ENCODE peak calls at places on chromosome 20, in five cellular contexts. One of them, this sample, is unnamed.

GRCh38 chr20:25243416-25243979 is 4.4 kb upstream of the PYGB start:
- DNase-seq in upper lobe of left lung: no peak
- DNase-seq in PC-3: no peak
- DNase-seq in tibial nerve: no peak
- DNase-seq in CD8-positive, alpha-beta T cell: no peak
- DNase-seq in this sample: no peak

GRCh38 chr20:17611540-17612286 is 41.8 kb downstream of the DSTN start:
- DNase-seq in upper lobe of left lung: peak
- DNase-seq in PC-3: peak
- DNase-seq in tibial nerve: no peak
- DNase-seq in CD8-positive, alpha-beta T cell: no peak
- DNase-seq in this sample: peak

GRCh38 chr20:50838322-50838625 is 43.4 kb downstream of the BCAS4 start:
- DNase-seq in upper lobe of left lung: no peak
- DNase-seq in PC-3: no peak
- DNase-seq in tibial nerve: no peak
- DNase-seq in CD8-positive, alpha-beta T cell: no peak
- DNase-seq in this sample: no peak

GRCh38 chr20:9400371-9401025 is 113.9 kb upstream of the LAMP5 start:
- DNase-seq in upper lobe of left lung: no peak
- DNase-seq in PC-3: no peak
- DNase-seq in tibial nerve: no peak
- DNase-seq in CD8-positive, alpha-beta T cell: no peak
- DNase-seq in this sample: no peak

GRCh38 chr20:63172726-63173125 is 43.2 kb downstream of the YTHDF1 start:
- DNase-seq in upper lobe of left lung: peak
- DNase-seq in PC-3: peak
- DNase-seq in tibial nerve: no peak
- DNase-seq in CD8-positive, alpha-beta T cell: no peak
- DNase-seq in this sample: no peak

GRCh38 chr20:51337126-51337805 is 205.3 kb downstream of the NFATC2 start:
- DNase-seq in upper lobe of left lung: no peak
- DNase-seq in PC-3: no peak
- DNase-seq in tibial nerve: no peak
- DNase-seq in CD8-positive, alpha-beta T cell: no peak
- DNase-seq in this sample: no peak

GRCh38 chr20:49724637-49725606 is 11.2 kb upstream of the B4GALT5 start:
- DNase-seq in upper lobe of left lung: no peak
- DNase-seq in PC-3: peak
- DNase-seq in tibial nerve: peak
- DNase-seq in CD8-positive, alpha-beta T cell: no peak
- DNase-seq in this sample: no peak

GRCh38 chr20:38201356-38201755 is 36.3 kb upstream of the TGM2 start:
- DNase-seq in upper lobe of left lung: no peak
- DNase-seq in PC-3: peak
- DNase-seq in tibial nerve: no peak
- DNase-seq in CD8-positive, alpha-beta T cell: no peak
- DNase-seq in this sample: peak

GRCh38 chr20:11516448-11516847 is 401.2 kb upstream of the BTBD3 start:
- DNase-seq in upper lobe of left lung: no peak
- DNase-seq in PC-3: no peak
- DNase-seq in tibial nerve: no peak
- DNase-seq in CD8-positive, alpha-beta T cell: no peak
- DNase-seq in this sample: no peak

GRCh38 chr20:44931911-44932310 is 22.1 kb downstream of the PABPC1L start:
- DNase-seq in upper lobe of left lung: no peak
- DNase-seq in PC-3: no peak
- DNase-seq in tibial nerve: no peak
- DNase-seq in CD8-positive, alpha-beta T cell: no peak
- DNase-seq in this sample: no peak

GRCh38 chr20:22579711-22580697 is 4.4 kb downstream of the FOXA2 start:
- DNase-seq in upper lobe of left lung: no peak
- DNase-seq in PC-3: no peak
- DNase-seq in tibial nerve: no peak
- DNase-seq in CD8-positive, alpha-beta T cell: no peak
- DNase-seq in this sample: no peak

GRCh38 chr20:1327827-1328679 is 886 bp downstream of the SDCBP2 start:
- DNase-seq in upper lobe of left lung: no peak
- DNase-seq in PC-3: no peak
- DNase-seq in tibial nerve: no peak
- DNase-seq in CD8-positive, alpha-beta T cell: no peak
- DNase-seq in this sample: no peak

GRCh38 chr20:1327241-1327653 is 1.7 kb downstream of the SDCBP2 start:
- DNase-seq in upper lobe of left lung: no peak
- DNase-seq in PC-3: peak
- DNase-seq in tibial nerve: no peak
- DNase-seq in CD8-positive, alpha-beta T cell: no peak
- DNase-seq in this sample: no peak

GRCh38 chr20:1331101-1331500 is 2.2 kb upstream of the SDCBP2 start:
- DNase-seq in upper lobe of left lung: no peak
- DNase-seq in PC-3: no peak
- DNase-seq in tibial nerve: no peak
- DNase-seq in CD8-positive, alpha-beta T cell: no peak
- DNase-seq in this sample: no peak

GRCh38 chr20:1330075-1330830 is 1.3 kb upstream of the SDCBP2 start:
- DNase-seq in upper lobe of left lung: no peak
- DNase-seq in PC-3: peak
- DNase-seq in tibial nerve: no peak
- DNase-seq in CD8-positive, alpha-beta T cell: peak
- DNase-seq in this sample: peak

DNA sequence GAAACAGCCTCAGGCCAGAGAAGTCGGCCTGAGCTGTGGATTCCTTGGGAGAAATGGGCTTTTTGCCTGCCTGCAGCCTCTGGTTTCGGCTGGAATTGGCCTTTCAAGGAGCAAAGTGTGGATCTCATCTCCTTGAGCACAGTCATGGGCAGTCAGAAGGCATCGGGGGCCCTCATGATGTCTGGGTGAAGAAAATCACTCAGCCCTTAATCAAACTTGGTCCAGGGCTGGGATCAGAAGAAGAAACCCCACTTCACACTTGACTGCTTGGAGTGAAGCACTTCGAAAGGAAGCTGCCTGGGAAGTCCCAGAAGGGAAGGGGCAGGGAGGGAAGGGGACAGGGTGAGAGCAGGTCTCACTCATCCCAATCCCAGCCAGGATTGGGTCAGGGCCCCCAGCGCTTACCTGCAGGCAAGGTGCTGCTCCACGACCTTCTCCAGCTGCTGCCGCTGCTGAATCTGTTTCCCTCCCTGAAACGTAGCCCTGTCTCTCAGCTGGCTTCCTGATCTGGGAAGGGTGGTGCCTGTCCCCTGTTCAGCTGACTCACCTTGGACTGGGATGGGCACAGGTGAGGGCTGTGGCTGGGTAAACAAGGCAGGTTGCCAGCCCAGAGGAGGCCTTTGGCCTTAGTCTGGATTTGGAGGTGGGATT is at the start of gene SDCBP2:
- DNase-seq in upper lobe of left lung: no peak
- DNase-seq in PC-3: peak
- DNase-seq in tibial nerve: no peak
- DNase-seq in CD8-positive, alpha-beta T cell: no peak
- DNase-seq in this sample: peak
- H3K27ac ChIP-seq in upper lobe of left lung: peak
- H3K27ac ChIP-seq in PC-3: peak
- H3K27ac ChIP-seq in tibial nerve: peak
- H3K27ac ChIP-seq in CD8-positive, alpha-beta T cell: peak
- H3K27ac ChIP-seq in this sample: peak

GRCh38 chr20:35008411-35009342 is 53.0 kb downstream of the MYH7B start:
- DNase-seq in upper lobe of left lung: no peak
- DNase-seq in PC-3: no peak
- DNase-seq in tibial nerve: peak
- DNase-seq in CD8-positive, alpha-beta T cell: no peak
- DNase-seq in this sample: no peak
- H3K27ac ChIP-seq in upper lobe of left lung: no peak
- H3K27ac ChIP-seq in PC-3: no peak
- H3K27ac ChIP-seq in tibial nerve: no peak
- H3K27ac ChIP-seq in CD8-positive, alpha-beta T cell: no peak
- H3K27ac ChIP-seq in this sample: no peak

GRCh38 chr20:5529331-5530142 is 212.8 kb upstream of the PROKR2 start:
- DNase-seq in upper lobe of left lung: peak
- DNase-seq in PC-3: peak
- DNase-seq in tibial nerve: peak
- DNase-seq in CD8-positive, alpha-beta T cell: peak
- DNase-seq in this sample: no peak

GRCh38 chr20:5526516-5526915 is 209.8 kb upstream of the PROKR2 start:
- DNase-seq in upper lobe of left lung: no peak
- DNase-seq in PC-3: no peak
- DNase-seq in tibial nerve: no peak
- DNase-seq in CD8-positive, alpha-beta T cell: no peak
- DNase-seq in this sample: no peak

GRCh38 chr20:5522422-5522821 is 205.7 kb upstream of the PROKR2 start:
- DNase-seq in upper lobe of left lung: no peak
- DNase-seq in PC-3: no peak
- DNase-seq in tibial nerve: no peak
- DNase-seq in CD8-positive, alpha-beta T cell: no peak
- DNase-seq in this sample: no peak

GRCh38 chr20:5528719-5529256 is 212.0 kb upstream of the PROKR2 start:
- DNase-seq in upper lobe of left lung: no peak
- DNase-seq in PC-3: peak
- DNase-seq in tibial nerve: peak
- DNase-seq in CD8-positive, alpha-beta T cell: peak
- DNase-seq in this sample: peak

GRCh38 chr20:5524886-5525285 is 208.1 kb upstream of the PROKR2 start:
- DNase-seq in upper lobe of left lung: no peak
- DNase-seq in PC-3: no peak
- DNase-seq in tibial nerve: no peak
- DNase-seq in CD8-positive, alpha-beta T cell: no peak
- DNase-seq in this sample: no peak
- H3K27ac ChIP-seq in upper lobe of left lung: no peak
- H3K27ac ChIP-seq in PC-3: no peak
- H3K27ac ChIP-seq in tibial nerve: no peak
- H3K27ac ChIP-seq in CD8-positive, alpha-beta T cell: no peak
- H3K27ac ChIP-seq in this sample: no peak

GRCh38 chr20:57400262-57400701 is 9.1 kb downstream of the RBM38 start:
- DNase-seq in upper lobe of left lung: peak
- DNase-seq in PC-3: no peak
- DNase-seq in tibial nerve: no peak
- DNase-seq in CD8-positive, alpha-beta T cell: peak
- DNase-seq in this sample: no peak

GRCh38 chr20:57398231-57398821 is 7.1 kb downstream of the RBM38 start:
- DNase-seq in upper lobe of left lung: peak
- DNase-seq in PC-3: no peak
- DNase-seq in tibial nerve: no peak
- DNase-seq in CD8-positive, alpha-beta T cell: peak
- DNase-seq in this sample: no peak

GRCh38 chr20:57400821-57401564 is 9.8 kb downstream of the RBM38 start:
- DNase-seq in upper lobe of left lung: peak
- DNase-seq in PC-3: no peak
- DNase-seq in tibial nerve: no peak
- DNase-seq in CD8-positive, alpha-beta T cell: peak
- DNase-seq in this sample: no peak

GRCh38 chr20:57398901-57399535 is 7.8 kb downstream of the RBM38 start:
- DNase-seq in upper lobe of left lung: peak
- DNase-seq in PC-3: no peak
- DNase-seq in tibial nerve: no peak
- DNase-seq in CD8-positive, alpha-beta T cell: peak
- DNase-seq in this sample: no peak

GRCh38 chr20:57399587-57400261 is 8.5 kb downstream of the RBM38 start:
- DNase-seq in upper lobe of left lung: peak
- DNase-seq in PC-3: no peak
- DNase-seq in tibial nerve: no peak
- DNase-seq in CD8-positive, alpha-beta T cell: peak
- DNase-seq in this sample: no peak
- H3K27ac ChIP-seq in upper lobe of left lung: peak
- H3K27ac ChIP-seq in PC-3: no peak
- H3K27ac ChIP-seq in tibial nerve: peak
- H3K27ac ChIP-seq in CD8-positive, alpha-beta T cell: peak
- H3K27ac ChIP-seq in this sample: no peak

GRCh38 chr20:43554369-43554768 is 4.5 kb upstream of the SGK2 start:
- DNase-seq in upper lobe of left lung: no peak
- DNase-seq in PC-3: no peak
- DNase-seq in tibial nerve: no peak
- DNase-seq in CD8-positive, alpha-beta T cell: no peak
- DNase-seq in this sample: no peak
- H3K27ac ChIP-seq in upper lobe of left lung: no peak
- H3K27ac ChIP-seq in PC-3: no peak
- H3K27ac ChIP-seq in tibial nerve: no peak
- H3K27ac ChIP-seq in CD8-positive, alpha-beta T cell: no peak
- H3K27ac ChIP-seq in this sample: no peak

GRCh38 chr20:34064286-34064685 is 47.8 kb downstream of the EIF2S2 start:
- DNase-seq in upper lobe of left lung: no peak
- DNase-seq in PC-3: no peak
- DNase-seq in tibial nerve: no peak
- DNase-seq in CD8-positive, alpha-beta T cell: no peak
- DNase-seq in this sample: no peak

GRCh38 chr20:34062651-34063482 is 49.2 kb downstream of the EIF2S2 start:
- DNase-seq in upper lobe of left lung: no peak
- DNase-seq in PC-3: no peak
- DNase-seq in tibial nerve: no peak
- DNase-seq in CD8-positive, alpha-beta T cell: no peak
- DNase-seq in this sample: peak

GRCh38 chr20:34066476-34067090 is 45.5 kb downstream of the EIF2S2 start:
- DNase-seq in upper lobe of left lung: no peak
- DNase-seq in PC-3: peak
- DNase-seq in tibial nerve: no peak
- DNase-seq in CD8-positive, alpha-beta T cell: no peak
- DNase-seq in this sample: no peak

GRCh38 chr20:34068001-34068400 is 44.0 kb downstream of the EIF2S2 start:
- DNase-seq in upper lobe of left lung: no peak
- DNase-seq in PC-3: no peak
- DNase-seq in tibial nerve: no peak
- DNase-seq in CD8-positive, alpha-beta T cell: no peak
- DNase-seq in this sample: no peak

GRCh38 chr20:34065260-34065659 is 46.8 kb downstream of the EIF2S2 start:
- DNase-seq in upper lobe of left lung: no peak
- DNase-seq in PC-3: peak
- DNase-seq in tibial nerve: no peak
- DNase-seq in CD8-positive, alpha-beta T cell: no peak
- DNase-seq in this sample: no peak
- H3K27ac ChIP-seq in upper lobe of left lung: no peak
- H3K27ac ChIP-seq in PC-3: no peak
- H3K27ac ChIP-seq in tibial nerve: no peak
- H3K27ac ChIP-seq in CD8-positive, alpha-beta T cell: no peak
- H3K27ac ChIP-seq in this sample: peak

This sample was measured in epithelial cell of prostate.